ENCODE peak calls at places on chromosomes 5 and 9, in ten cellular contexts. V is AG04450; F is activated CD8-positive, alpha-beta memory T cell treated with anti-CD3 and anti-CD28 coated beads for 1 hour; U is cardiac muscle cell; Z is upper lobe of right lung; L is psoas muscle; N is AG10803; R is adrenal gland; H is naive B cell; W is activated T-helper 9 cell treated with anti-CD3 and anti-CD28 coated beads, Interleukin-2, amount 50 U/mL, for 16 hours. A is an unnamed sample.

GRCh38 chr9:36158122-36158521 is 11.1 kb upstream of the CCIN start:
- DNase-seq in V (no peak), F (no peak), U (no peak), Z (no peak), L (no peak), N (peak; percentile 62), R (no peak), H (no peak), W (no peak), A (no peak)

GRCh38 chr5:126837907-126838539 is 61.1 kb downstream of the LMNB1 start:
- DNase-seq in V (no peak), F (no peak), U (no peak), Z (no peak), L (no peak), N (peak; percentile 45), R (no peak), H (peak; percentile 26), W (no peak), A (no peak)

GRCh38 chr9:84822589-84823233 is 153.2 kb downstream of the NTRK2 start:
- DNase-seq in V (no peak), F (no peak), U (no peak), Z (no peak), L (no peak), N (no peak), R (no peak), H (no peak), W (no peak), A (no peak)

GRCh38 chr5:38672059-38672791 is 115.8 kb upstream of the LIFR start:
- DNase-seq in V (peak; percentile 30), F (no peak), U (no peak), Z (no peak), L (no peak), N (peak; percentile 22), R (no peak), H (no peak), W (no peak), A (no peak)

GRCh38 chr5:123997354-123998215 is 485.6 kb downstream of the CSNK1G3 start:
- DNase-seq in V (peak; percentile 4), F (no peak), U (no peak), Z (no peak), L (no peak), N (peak; percentile 87), R (no peak), H (no peak), W (no peak), A (no peak)

GRCh38 chr9:111375817-111376564 is 46.0 kb upstream of the OR2K2 start:
- DNase-seq in V (no peak), F (no peak), U (no peak), Z (no peak), L (no peak), N (peak; percentile 37), R (no peak), H (no peak), W (no peak), A (no peak)

GRCh38 chr9:137556069-137556838 is 4.6 kb downstream of the MRPL41 start:
- DNase-seq in V (no peak), F (no peak), U (no peak), Z (no peak), L (no peak), N (no peak), R (peak; percentile 77), H (no peak), W (no peak), A (no peak)

GRCh38 chr5:159878988-159879471 is 37.3 kb upstream of the ADRA1B start:
- DNase-seq in V (peak; percentile 39), F (no peak), U (peak; percentile 79), Z (peak; percentile 73), L (peak; percentile 77), N (peak; percentile 85), R (peak; percentile 57), H (no peak), W (no peak), A (no peak)

GRCh38 chr9:107793541-107793940 is 304.0 kb upstream of the KLF4 start:
- DNase-seq in V (no peak), F (no peak), U (no peak), Z (no peak), L (no peak), N (no peak), R (no peak), H (no peak), W (no peak), A (no peak)

GRCh38 chr5:59709833-59710232 is 183.7 kb downstream of the PDE4D start:
- DNase-seq in V (peak; percentile 34), F (no peak), U (no peak), Z (no peak), L (no peak), N (peak; percentile 77), R (no peak), H (no peak), W (no peak), A (no peak)

GRCh38 chr5:2688586-2688985 is 62.9 kb downstream of the IRX2 start:
- DNase-seq in V (no peak), F (no peak), U (no peak), Z (no peak), L (no peak), N (no peak), R (no peak), H (no peak), W (no peak), A (no peak)

GRCh38 chr5:71653119-71653518 is 66.0 kb upstream of the CARTPT start:
- DNase-seq in V (no peak), F (no peak), U (no peak), Z (no peak), L (no peak), N (peak; percentile 71), R (no peak), H (no peak), W (no peak), A (no peak)

GRCh38 chr9:93124793-93125192 is 9.3 kb downstream of the NINJ1 start:
- DNase-seq in V (no peak), F (no peak), U (no peak), Z (peak; percentile 63), L (no peak), N (no peak), R (peak; percentile 23), H (no peak), W (no peak), A (no peak)

GRCh38 chr5:72485366-72486052 is 21.7 kb downstream of the ZNF366 start:
- DNase-seq in V (no peak), F (no peak), U (no peak), Z (no peak), L (no peak), N (no peak), R (no peak), H (no peak), W (no peak), A (no peak)

GRCh38 chr5:158236511-158237335 is 377.8 kb upstream of the CLINT1 start:
- DNase-seq in V (no peak), F (no peak), U (no peak), Z (no peak), L (no peak), N (no peak), R (no peak), H (no peak), W (no peak), A (no peak)

GRCh38 chr5:11524188-11524587 is 380.1 kb downstream of the CTNND2 start:
- DNase-seq in V (no peak), F (no peak), U (no peak), Z (no peak), L (no peak), N (no peak), R (no peak), H (no peak), W (no peak), A (no peak)

A was measured in OCI-LY7.